ENCODE peak calls at places on chromosomes 4 and X, in six cellular contexts. M, Y, C, K, H and Q are unnamed samples.

GRCh38 chr4:90099795-90100194 is 27.4 kb upstream of the CCSER1 start:
- DNase-seq in M (no peak), Y (no peak), C (no peak), K (peak), H (peak), Q (peak)

GRCh38 chrX:20361890-20362262 is 95.2 kb upstream of the RPS6KA3 start:
- DNase-seq in M (no peak), Y (peak), C (no peak), K (peak), H (peak), Q (peak)

GRCh38 chrX:3461824-3462508 is 115.5 kb upstream of the MXRA5 start:
- DNase-seq in M (no peak), Y (no peak), C (no peak), K (peak), H (no peak), Q (peak)

GRCh38 chrX:97109730-97110129 is 226.0 kb downstream of the RPA4 start:
- DNase-seq in M (no peak), Y (no peak), C (no peak), K (no peak), H (peak), Q (no peak)

GRCh38 chr4:150583287-150584197 is 1.6 kb downstream of the MAB21L2 start:
- DNase-seq in M (no peak), Y (no peak), C (no peak), K (peak), H (no peak), Q (peak)

GRCh38 chrX:42398967-42399631 is 378.9 kb downstream of the PPP1R2C start:
- DNase-seq in M (no peak), Y (no peak), C (no peak), K (peak), H (no peak), Q (peak)

GRCh38 chr4:186599483-186599882 is 44.1 kb upstream of the MTNR1A start:
- DNase-seq in M (no peak), Y (no peak), C (no peak), K (no peak), H (no peak), Q (no peak)

GRCh38 chr4:85779165-85779564 is 304.2 kb downstream of the ARHGAP24 start:
- DNase-seq in M (no peak), Y (no peak), C (no peak), K (peak), H (peak), Q (peak)

GRCh38 chr4:98976716-98977115 is 18.8 kb upstream of the METAP1 start:
- DNase-seq in M (no peak), Y (no peak), C (no peak), K (peak), H (peak), Q (no peak)

GRCh38 chr4:107935246-107935645 is 3.9 kb downstream of the CYP2U1 start:
- DNase-seq in M (no peak), Y (no peak), C (no peak), K (no peak), H (no peak), Q (no peak)

GRCh38 chrX:112760697-112761096 is 79.9 kb downstream of the AMOT start:
- DNase-seq in M (no peak), Y (no peak), C (no peak), K (no peak), H (no peak), Q (peak)

GRCh38 chrX:74248889-74249288 is 55.1 kb upstream of the ZCCHC13 start:
- DNase-seq in M (no peak), Y (peak), C (no peak), K (no peak), H (peak), Q (no peak)

GRCh38 chrX:22126311-22126710 is 94.2 kb downstream of the PHEX start:
- DNase-seq in M (no peak), Y (no peak), C (no peak), K (peak), H (peak), Q (peak)

GRCh38 chr4:182671231-182671630 is 246.0 kb downstream of the DCTD start:
- DNase-seq in M (no peak), Y (no peak), C (no peak), K (no peak), H (no peak), Q (no peak)

GRCh38 chrX:1487401-1487800 is 34.7 kb upstream of the ASMTL start:
- DNase-seq in M (no peak), Y (no peak), C (no peak), K (no peak), H (no peak), Q (no peak)

GRCh38 chr4:8319061-8319460 is 49.5 kb downstream of the HTRA3 start:
- DNase-seq in M (no peak), Y (no peak), C (no peak), K (no peak), H (no peak), Q (no peak)

GRCh38 chr4:120466429-120466828 is 399.8 kb upstream of the MAD2L1 start:
- DNase-seq in M (no peak), Y (no peak), C (no peak), K (no peak), H (no peak), Q (no peak)

GRCh38 chrX:152138388-152138784 is at the start of gene MAGEA10:
- DNase-seq in M (no peak), Y (no peak), C (no peak), K (no peak), H (no peak), Q (peak)

GRCh38 chr4:144648042-144648441 is 2.1 kb downstream of the HHIP start:
- DNase-seq in M (no peak), Y (no peak), C (no peak), K (no peak), H (no peak), Q (no peak)

GRCh38 chr4:5157721-5158390 is 106.6 kb downstream of the STK32B start:
- DNase-seq in M (no peak), Y (peak), C (no peak), K (no peak), H (no peak), Q (peak)

GRCh38 chr4:139528377-139529005 is 27.5 kb downstream of the SETD7 start:
- DNase-seq in M (no peak), Y (no peak), C (no peak), K (peak), H (peak), Q (peak)